ENCODE peak calls at places on chromosomes 1 and 21, in four cellular contexts. J is CD4-positive, alpha-beta T cell; X is endodermal cell; V is upper lobe of left lung. Z is an unnamed sample. For H3K9me3, the result is how much of the 10 kb centered on the place peaks cover.

GRCh38 chr1:88801575-88802208 is 89.7 kb downstream of the GTF2B start:
- DNase-seq in J (no peak), X (no peak), V (peak), Z (peak)

GRCh38 chr1:78297828-78298227 is 192.9 kb upstream of the PTGFR start:
- DNase-seq in X (no peak), V (no peak), J (no peak), Z (peak)

GRCh38 chr1:164644774-164645634 is 86.0 kb downstream of the PBX1 start:
- DNase-seq in X (no peak), J (no peak), V (no peak), Z (no peak)

GRCh38 chr1:8213676-8214075 is 104.2 kb upstream of the SLC45A1 start:
- DNase-seq in V (no peak), J (no peak), X (no peak), Z (no peak)

GRCh38 chr1:183914283-183914682 is 109.4 kb downstream of the RGL1 start:
- DNase-seq in V (peak), X (no peak), J (no peak), Z (no peak)

GRCh38 chr1:204650911-204651570 is 34.5 kb downstream of the LRRN2 start:
- DNase-seq in X (no peak), J (no peak), V (no peak), Z (peak)

GRCh38 chr1:154151311-154151710 is 3.6 kb downstream of the NUP210L start:
- DNase-seq in V (no peak), J (no peak), X (no peak), Z (no peak)

GRCh38 chr1:86018311-86018923 is 138.2 kb downstream of the COL24A1 start:
- DNase-seq in J (no peak), V (no peak), X (peak), Z (no peak)

GRCh38 chr21:22561946-22562345 is 1563.7 kb downstream of the NCAM2 start:
- DNase-seq in X (no peak), J (no peak), V (no peak), Z (no peak)

GRCh38 chr21:29873908-29874307 is 65.9 kb downstream of the GRIK1 start:
- DNase-seq in X (no peak), J (no peak), V (no peak), Z (no peak)

GRCh38 chr1:18711003-18711402 is 80.4 kb downstream of the PAX7 start:
- DNase-seq in V (no peak), X (no peak), J (no peak), Z (no peak)

GRCh38 chr1:2591233-2591580 is 4.6 kb downstream of the PRXL2B start:
- DNase-seq in J (no peak), V (no peak), X (no peak), Z (no peak)

GRCh38 chr21:31959881-31960280 is 87.1 kb downstream of the HUNK start:
- DNase-seq in J (no peak), X (no peak), V (no peak), Z (no peak)

GRCh38 chr1:2586154-2587070 is at the start of gene PRXL2B:
- DNase-seq in J (peak), V (peak), X (peak), Z (peak)

GRCh38 chr1:34518146-34518545 is 236.7 kb upstream of the GJB5 start:
- DNase-seq in V (no peak), X (no peak), J (no peak), Z (no peak)

GRCh38 chr1:3625151-3625907 is 514 bp downstream of the TPRG1L start:
- DNase-seq in X (peak), J (no peak), V (no peak), Z (peak)

GRCh38 chr1:151934048-151934493 is 24.8 kb upstream of the THEM4 start:
- DNase-seq in J (peak), X (peak), V (no peak), Z (peak)

GRCh38 chr1:84345220-84345619 is 43.7 kb downstream of the SAMD13 start:
- DNase-seq in X (no peak), J (no peak), V (no peak), Z (no peak)

GRCh38 chr1:177568702-177569101 is 397.9 kb downstream of the BRINP2 start:
- DNase-seq in V (no peak), X (no peak), J (no peak), Z (no peak)

GRCh38 chr1:225990705-225991464 is 8.3 kb downstream of the SDE2 start:
- DNase-seq in J (no peak), V (no peak), X (no peak), Z (no peak)

GRCh38 chr1:45304311-45305081 is 22.2 kb upstream of the HPDL start:
- DNase-seq in X (no peak), J (no peak), V (peak), Z (no peak)

GRCh38 chr1:193019442-193020026 is 39.6 kb downstream of the UCHL5 start:
- DNase-seq in J (no peak), X (no peak), V (no peak), Z (no peak)

GRCh38 chr1:15767941-15768340 is 9.3 kb downstream of the FBLIM1 start:
- DNase-seq in V (no peak), X (no peak), J (no peak), Z (no peak)

GRCh38 chr1:119531606-119532323 is 24.8 kb downstream of the HSD3B1 start:
- DNase-seq in J (no peak), V (no peak), X (no peak), Z (no peak)

GRCh38 chr1:204340137-204340536 is 19.6 kb downstream of the PLEKHA6 start:
- DNase-seq in V (no peak), X (no peak), J (no peak), Z (no peak)

GRCh38 chr1:89989099-89989498 is 5.8 kb upstream of the ZNF326 start:
- DNase-seq in V (no peak), J (no peak), X (no peak), Z (no peak)

GRCh38 chr1:180230791-180231505 is 884 bp downstream of the LHX4 start:
- DNase-seq in X (peak), J (no peak), V (no peak), Z (no peak)

GRCh38 chr1:154999651-155000474 is 2.7 kb upstream of the ZBTB7B start:
- DNase-seq in X (peak), V (no peak), J (no peak), Z (peak)

GRCh38 chr1:175493321-175493998 is 249.9 kb downstream of the TNR start:
- DNase-seq in X (peak), J (no peak), V (no peak), Z (no peak)

GRCh38 chr1:178488393-178488792 is 8.4 kb downstream of the CLEC20A start:
- DNase-seq in X (no peak), J (no peak), V (no peak), Z (no peak)

GRCh38 chr1:48644950-48645605 is 131.6 kb downstream of the BEND5 start:
- DNase-seq in X (no peak), V (no peak), J (no peak), Z (peak)

GRCh38 chr1:203172184-203173115 is 3.2 kb downstream of the MYBPH start:
- DNase-seq in J (peak), V (peak), X (peak), Z (peak)

GRCh38 chr1:43452789-43453441 is 816 bp downstream of the HYI start:
- DNase-seq in J (no peak), V (peak), X (peak), Z (no peak)

GRCh38 chr1:9350011-9350907 is 57.6 kb downstream of the SPSB1 start:
- DNase-seq in V (no peak), X (no peak), J (no peak), Z (no peak)

GRCh38 chr1:17167041-17167782 is 37.7 kb upstream of the PADI1 start:
- DNase-seq in V (no peak), X (peak), J (no peak), Z (no peak)

GRCh38 chr1:204578867-204579664 is 62.9 kb downstream of the MDM4 start:
- DNase-seq in V (no peak), J (no peak), X (peak), Z (peak)

GRCh38 chr1:15206418-15207030 is 40.5 kb upstream of the FHAD1 start:
- DNase-seq in X (peak), V (no peak), J (no peak), Z (no peak)

GRCh38 chr1:160078392-160079195 is 2.7 kb upstream of the KCNJ9 start:
- DNase-seq in X (peak), J (peak), V (peak), Z (peak)

GRCh38 chr1:148263128-148263905 is 111.2 kb upstream of the NBPF11 start:
- DNase-seq in X (peak), V (peak), J (peak), Z (peak)

GRCh38 chr1:148263906-148264255 is 111.8 kb upstream of the NBPF11 start:
- DNase-seq in V (no peak), J (no peak), X (no peak), Z (no peak)

DNA sequence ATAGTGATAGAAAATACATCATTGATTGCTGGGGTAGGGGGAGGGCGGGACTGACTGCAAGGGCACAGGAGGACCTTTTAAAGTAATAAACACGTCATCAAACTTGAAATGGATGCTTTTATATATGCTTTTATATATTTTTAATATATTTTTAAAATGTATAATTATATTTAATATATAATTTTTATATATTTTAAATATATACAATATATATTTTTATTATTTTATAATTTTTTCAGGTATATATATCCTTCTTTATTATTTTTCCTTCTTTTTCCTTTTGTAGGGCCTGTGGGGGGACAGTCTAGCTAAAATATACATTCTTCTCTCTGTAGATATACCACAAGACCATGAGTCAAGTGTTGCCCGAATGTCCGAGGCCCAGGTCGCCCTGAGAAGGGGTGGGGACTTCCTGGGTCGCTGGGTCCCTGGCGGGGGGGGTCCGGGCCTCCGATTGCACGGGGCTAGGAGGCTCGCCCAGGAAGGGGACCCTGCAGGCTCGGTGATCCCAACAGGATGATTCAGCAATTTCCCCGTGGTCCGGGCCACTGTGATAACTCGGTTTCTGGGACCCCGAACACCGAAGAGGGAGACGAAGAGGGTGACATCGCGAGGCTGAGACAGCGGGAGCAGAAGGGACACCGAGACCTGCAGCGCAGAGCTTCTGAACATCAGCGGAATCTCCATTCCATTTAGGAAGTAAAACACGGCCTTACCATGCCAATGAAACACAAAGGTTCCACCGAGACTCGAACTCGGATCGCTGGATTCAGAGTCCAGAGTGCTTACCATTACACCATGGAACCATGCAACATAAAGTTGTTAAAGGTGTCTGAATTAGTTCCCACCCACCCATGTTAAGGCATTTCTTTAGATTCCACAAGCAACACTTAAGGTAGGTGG is 112.5 kb upstream of the NBPF11 start:
- DNase-seq in J (no peak), V (peak), X (peak), Z (no peak)
- H3K27ac ChIP-seq in J (no peak), V (no peak), X (no peak), Z (no peak)

GRCh38 chr1:227654858-227655752 is 80.0 kb downstream of the JMJD4 start:
- DNase-seq in V (no peak), J (no peak), X (no peak), Z (no peak)
- H3K9me3 ChIP-seq in V (half or more), J (half or more), X (half or more), Z (under half)

DNA sequence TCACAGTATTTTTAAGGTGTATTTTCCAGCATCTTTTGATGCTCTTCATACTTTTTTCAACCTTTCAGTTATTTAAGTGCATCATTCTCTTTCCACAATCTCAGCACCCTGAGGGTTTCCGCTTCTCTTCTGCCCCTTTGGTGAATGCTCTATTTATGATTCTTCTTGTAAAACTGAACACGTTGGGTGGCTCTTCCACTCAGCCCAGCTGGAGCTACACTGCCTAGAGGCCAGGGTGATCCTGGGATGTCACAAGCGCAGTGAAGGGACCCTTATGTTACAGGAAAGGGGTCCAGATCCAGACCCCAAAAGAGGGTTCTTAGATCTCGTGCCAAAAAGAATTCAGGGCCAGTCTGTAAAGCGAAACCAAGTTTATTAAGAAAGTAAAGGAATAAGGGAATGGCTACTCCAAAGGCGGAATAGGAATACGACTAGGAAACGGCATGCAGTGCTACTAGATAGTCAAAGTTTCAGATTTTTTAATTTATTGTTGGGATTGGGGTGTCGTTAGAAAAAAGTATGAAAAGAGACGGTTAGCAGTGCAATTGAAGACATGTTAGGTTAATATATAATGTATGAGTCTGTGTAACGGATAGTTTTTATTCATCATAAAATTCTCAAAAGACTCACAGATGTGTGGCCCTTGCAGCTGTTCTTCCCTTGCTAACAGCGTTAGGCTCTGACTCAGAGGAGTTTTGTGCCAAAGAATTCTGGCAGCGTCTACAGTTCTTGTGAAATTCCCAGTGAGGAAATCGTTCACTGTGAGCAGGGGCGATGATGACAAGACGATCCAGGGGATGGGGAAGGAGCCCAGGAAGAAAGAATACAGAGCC is 14.4 kb upstream of the ERVH48-1 start:
- DNase-seq in V (peak), X (peak), J (no peak), Z (no peak)
- H3K27ac ChIP-seq in V (peak), X (no peak), J (no peak), Z (no peak)

DNA sequence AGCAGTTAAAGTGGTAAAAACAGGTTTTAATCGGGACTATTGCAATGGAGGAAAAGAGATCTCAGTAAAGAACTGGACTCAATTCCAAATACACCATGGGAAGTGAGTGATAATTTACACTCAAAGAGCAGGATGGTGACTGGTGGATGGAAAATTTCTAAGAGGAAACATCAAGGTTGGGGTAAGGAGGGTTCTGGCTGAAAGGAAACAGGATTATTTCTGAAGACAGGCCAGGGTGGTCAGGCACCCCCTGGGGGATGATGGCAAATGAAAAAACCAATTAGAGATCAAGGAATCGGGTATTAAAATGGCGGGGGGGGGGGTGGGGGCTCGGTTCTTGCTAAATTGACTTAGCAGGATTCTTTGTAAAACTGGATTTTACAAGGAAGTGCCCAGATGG is 12.3 kb upstream of the HSD11B1 start:
- DNase-seq in V (no peak), J (no peak), X (no peak), Z (no peak)
- H3K9me3 ChIP-seq in V (under half), J (under half), X (under half), Z (under half)

DNA sequence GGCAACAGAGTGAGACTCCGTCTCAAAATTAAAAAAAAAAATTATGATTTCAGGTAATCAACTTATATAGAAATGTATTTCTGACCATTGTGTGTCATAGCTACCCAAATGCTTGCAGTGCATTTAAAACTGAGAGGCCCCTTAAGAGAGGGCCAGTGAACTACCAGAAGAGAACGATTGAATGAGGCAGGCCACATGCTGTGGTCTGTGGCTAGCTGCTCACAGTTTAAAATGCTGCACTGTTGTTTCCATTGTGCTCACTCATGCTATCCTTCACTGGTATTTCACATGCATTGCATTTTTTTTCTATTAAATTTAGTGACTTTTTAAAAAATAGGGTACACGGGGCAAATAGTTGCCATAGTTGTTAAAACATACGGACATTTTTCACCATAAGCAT is 26.0 kb downstream of the CHML start:
- DNase-seq in X (no peak), J (no peak), V (no peak), Z (no peak)
- H3K27ac ChIP-seq in X (no peak), J (no peak), V (no peak), Z (no peak)

GRCh38 chr1:232754930-232755329 is 50.3 kb upstream of the MAP10 start:
- DNase-seq in V (no peak), X (no peak), J (no peak), Z (no peak)

GRCh38 chr1:232748910-232749368 is 56.3 kb upstream of the MAP10 start:
- DNase-seq in X (peak), V (no peak), J (no peak), Z (no peak)

GRCh38 chr1:232752365-232752764 is 52.9 kb upstream of the MAP10 start:
- DNase-seq in X (no peak), J (no peak), V (no peak), Z (no peak)

GRCh38 chr1:232751393-232752140 is 53.6 kb upstream of the MAP10 start:
- DNase-seq in X (no peak), J (no peak), V (no peak), Z (no peak)
- H3K9me3 ChIP-seq in X (under half), J (under half), V (under half), Z (under half)